ENCODE peak calls at places on chromosomes 6 and 20, in four cellular contexts. J is ureter, E is HFF-Myc, Z is NCI-H1105. N is an unnamed sample.

GRCh38 chr6:33740794-33741193 is 5.9 kb downstream of the IP6K3 start:
- DNase-seq in Z (no peak), E (no peak), J (no peak), N (no peak)

GRCh38 chr20:24672886-24673677 is 203.7 kb downstream of the SYNDIG1 start:
- DNase-seq in J (no peak), Z (no peak), E (peak), N (peak)

GRCh38 chr6:40961831-40962230 is 77.2 kb downstream of the UNC5CL start:
- DNase-seq in Z (no peak), E (no peak), J (no peak), N (no peak)

GRCh38 chr6:127576874-127577273 is at the start of gene C6orf58:
- DNase-seq in Z (no peak), E (no peak), J (no peak), N (no peak)

GRCh38 chr20:32465092-32465900 is 107.2 kb downstream of the ASXL1 start:
- DNase-seq in E (peak), Z (no peak), J (peak), N (peak)

GRCh38 chr6:35552285-35552917 is 39.7 kb upstream of the TULP1 start:
- DNase-seq in E (peak), Z (no peak), J (no peak), N (no peak)

GRCh38 chr6:81451787-81452186 is 300.7 kb downstream of the TENT5A start:
- DNase-seq in E (peak), Z (no peak), J (no peak), N (peak)

GRCh38 chr20:18702736-18703135 is 110.8 kb upstream of the SCP2D1 start:
- DNase-seq in Z (no peak), J (no peak), E (no peak), N (no peak)